ENCODE peak calls at places on chromosomes 6 and 20, in eight cellular contexts. Y, O, N, E, A, G, R and L are unnamed samples.

GRCh38 chr6:150527100-150527499 is 72.6 kb upstream of the PLEKHG1 start:
- DNase-seq in R (no peak), G (no peak), N (no peak), A (no peak), Y (no peak), E (peak), O (peak), L (no peak)

GRCh38 chr6:2959909-2960719 is 11.3 kb downstream of the SERPINB6 start:
- DNase-seq in E (peak), A (no peak), O (peak), N (no peak), R (peak), G (no peak), Y (no peak), L (no peak)

GRCh38 chr20:23397961-23398360 is 23.3 kb downstream of the NAPB start:
- DNase-seq in G (no peak), N (no peak), R (no peak), E (peak), Y (no peak), O (no peak), A (no peak), L (no peak)

GRCh38 chr6:160431231-160431630 is 83.1 kb downstream of the SLC22A3 start:
- DNase-seq in G (no peak), R (no peak), Y (no peak), N (no peak), E (no peak), O (peak), A (no peak), L (no peak)

GRCh38 chr6:109260701-109261100 is 121.6 kb downstream of the CD164 start:
- DNase-seq in E (no peak), Y (no peak), G (no peak), O (no peak), R (no peak), N (no peak), A (no peak), L (no peak)

GRCh38 chr20:22862645-22863230 is 172.4 kb upstream of the SSTR4 start:
- DNase-seq in G (no peak), Y (no peak), E (no peak), R (no peak), A (no peak), N (no peak), O (no peak), L (no peak)

GRCh38 chr20:32203556-32204484 is 3.7 kb downstream of the PLAGL2 start:
- DNase-seq in O (no peak), G (no peak), R (no peak), N (no peak), A (no peak), E (peak), Y (no peak), L (no peak)

GRCh38 chr6:2063547-2063946 is 181.9 kb downstream of the GMDS start:
- DNase-seq in Y (no peak), A (no peak), N (no peak), G (no peak), E (no peak), R (no peak), O (no peak), L (no peak)

GRCh38 chr6:37714836-37715425 is 17.2 kb upstream of the MDGA1 start:
- DNase-seq in E (no peak), Y (no peak), N (no peak), R (no peak), A (no peak), G (no peak), O (no peak), L (no peak)